ENCODE peak calls at places on chromosomes 2 and 18, in eight cellular contexts. X, R, L, W, V, Z, B and M are unnamed samples.

GRCh38 chr2:205705511-205706397 is 23.5 kb downstream of the NRP2 start:
- DNase-seq in Z (no peak), R (no peak), X (no peak), L (no peak), W (no peak), B (no peak), V (no peak), M (no peak)

GRCh38 chr2:42853571-42854206 is 61.3 kb upstream of the HAAO start:
- DNase-seq in R (no peak), L (no peak), X (no peak), V (no peak), Z (no peak), W (no peak), B (no peak), M (no peak)

GRCh38 chr2:222604749-222605515 is 51.0 kb downstream of the FARSB start:
- DNase-seq in L (no peak), W (no peak), Z (no peak), B (no peak), V (no peak), R (no peak), X (no peak), M (no peak)

GRCh38 chr18:73785276-73785675 is 362.4 kb downstream of the FBXO15 start:
- DNase-seq in R (no peak), B (no peak), W (no peak), X (no peak), L (no peak), Z (no peak), V (no peak), M (no peak)

GRCh38 chr2:12884713-12885282 is 168.1 kb downstream of the TRIB2 start:
- DNase-seq in V (peak; percentile 5), Z (no peak), R (no peak), X (no peak), W (peak; percentile 55), B (peak; percentile 59), L (peak; percentile 79), M (peak; percentile 38)

GRCh38 chr18:25351773-25352628 is at the start of gene ZNF521:
- DNase-seq in L (peak; percentile 93), Z (peak; percentile 72), X (peak; percentile 72), V (peak; percentile 33), B (peak; percentile 93), R (peak; percentile 77), W (peak; percentile 90), M (peak; percentile 76)

GRCh38 chr2:118123561-118124232 is 35.4 kb downstream of the INSIG2 start:
- DNase-seq in R (no peak), V (peak; percentile 76), L (no peak), Z (no peak), W (no peak), X (no peak), B (peak; percentile 87), M (no peak)

GRCh38 chr2:237774811-237775553 is 23.6 kb upstream of the RBM44 start:
- DNase-seq in Z (peak; percentile 51), X (peak; percentile 74), B (peak; percentile 69), W (no peak), R (no peak), L (no peak), V (peak; percentile 71), M (peak; percentile 40)

GRCh38 chr2:201559067-201559710 is 84.1 kb downstream of the TMEM237 start:
- DNase-seq in R (no peak), Z (no peak), L (no peak), V (no peak), B (no peak), W (no peak), X (no peak), M (peak; percentile 36)

GRCh38 chr18:68960355-68960754 is 162.5 kb downstream of the CCDC102B start:
- DNase-seq in B (no peak), X (no peak), R (no peak), L (no peak), W (no peak), V (no peak), Z (no peak), M (no peak)
- TF ChIP-seq POLR2A in B (no peak), X (no peak), R (no peak), L (no peak), W (no peak), V (no peak), Z (no peak), M (no peak)

GRCh38 chr18:46039967-46040746 is 31.9 kb downstream of the PSTPIP2 start:
- DNase-seq in W (no peak), L (no peak), Z (no peak), B (peak; percentile 25), R (no peak), V (no peak), X (no peak), M (no peak)

GRCh38 chr18:46037512-46038305 is 34.4 kb downstream of the PSTPIP2 start:
- DNase-seq in W (no peak), R (no peak), V (no peak), L (no peak), X (no peak), B (no peak), Z (no peak), M (no peak)

GRCh38 chr18:46046126-46046525 is 25.9 kb downstream of the PSTPIP2 start:
- DNase-seq in B (no peak), V (no peak), L (no peak), W (no peak), R (no peak), Z (no peak), X (no peak), M (no peak)

GRCh38 chr18:46040747-46041104 is 31.3 kb downstream of the PSTPIP2 start:
- DNase-seq in V (no peak), X (no peak), R (no peak), W (no peak), B (no peak), Z (no peak), L (no peak), M (no peak)

DNA sequence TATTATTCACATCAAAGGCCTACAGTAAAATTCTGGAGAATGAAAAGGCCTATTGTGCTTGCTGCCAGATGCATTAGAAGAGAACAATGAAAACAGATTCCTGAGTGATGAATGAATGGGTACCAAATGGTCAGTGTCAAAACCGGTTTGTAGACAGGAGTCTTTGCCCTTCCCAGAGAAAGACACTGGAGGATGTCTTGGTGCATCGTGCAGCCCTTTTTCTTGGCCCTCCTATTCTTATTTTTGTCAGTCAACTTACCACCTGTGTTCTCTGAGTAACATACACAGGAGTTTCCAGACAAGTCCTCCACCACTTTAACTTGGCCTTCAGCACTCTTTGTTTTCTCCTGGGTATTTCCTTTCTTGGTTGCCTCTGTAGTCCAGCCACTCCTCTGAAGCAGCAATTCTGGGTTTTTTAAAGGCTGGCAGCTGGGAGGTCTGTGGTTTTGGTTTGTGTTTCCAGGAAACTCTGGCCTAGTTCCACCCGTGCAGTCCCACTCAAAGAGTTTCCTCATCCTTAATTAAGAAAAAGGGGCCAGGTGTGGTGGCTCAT is 29.4 kb downstream of the PSTPIP2 start:
- DNase-seq in W (no peak), V (no peak), X (no peak), Z (no peak), R (no peak), L (no peak), B (no peak), M (no peak)
- H3K27ac ChIP-seq in W (no peak overlapping the region), V (no peak overlapping the region), X (no peak overlapping the region), Z (no peak overlapping the region), R (no peak overlapping the region), L (no peak overlapping the region), B (no peak overlapping the region), M (no peak overlapping the region)

GRCh38 chr2:219452361-219453317 is 18.0 kb downstream of the SPEG start:
- DNase-seq in R (no peak), L (no peak), V (peak; percentile 44), B (no peak), X (peak; percentile 75), W (peak; percentile 72), Z (peak; percentile 53), M (no peak)

GRCh38 chr2:219449609-219450008 is 15.0 kb downstream of the SPEG start:
- DNase-seq in X (no peak), R (no peak), B (no peak), Z (no peak), V (no peak), W (peak; percentile 32), L (no peak), M (no peak)

GRCh38 chr2:219454217-219454616 is 19.6 kb downstream of the SPEG start:
- DNase-seq in L (no peak), Z (no peak), V (no peak), W (peak; percentile 6), R (no peak), B (no peak), X (no peak), M (no peak)

GRCh38 chr2:219453691-219454131 is 19.1 kb downstream of the SPEG start:
- DNase-seq in R (no peak), Z (peak; percentile 46), W (peak; percentile 68), L (no peak), B (no peak), V (no peak), X (peak; percentile 77), M (no peak)

DNA sequence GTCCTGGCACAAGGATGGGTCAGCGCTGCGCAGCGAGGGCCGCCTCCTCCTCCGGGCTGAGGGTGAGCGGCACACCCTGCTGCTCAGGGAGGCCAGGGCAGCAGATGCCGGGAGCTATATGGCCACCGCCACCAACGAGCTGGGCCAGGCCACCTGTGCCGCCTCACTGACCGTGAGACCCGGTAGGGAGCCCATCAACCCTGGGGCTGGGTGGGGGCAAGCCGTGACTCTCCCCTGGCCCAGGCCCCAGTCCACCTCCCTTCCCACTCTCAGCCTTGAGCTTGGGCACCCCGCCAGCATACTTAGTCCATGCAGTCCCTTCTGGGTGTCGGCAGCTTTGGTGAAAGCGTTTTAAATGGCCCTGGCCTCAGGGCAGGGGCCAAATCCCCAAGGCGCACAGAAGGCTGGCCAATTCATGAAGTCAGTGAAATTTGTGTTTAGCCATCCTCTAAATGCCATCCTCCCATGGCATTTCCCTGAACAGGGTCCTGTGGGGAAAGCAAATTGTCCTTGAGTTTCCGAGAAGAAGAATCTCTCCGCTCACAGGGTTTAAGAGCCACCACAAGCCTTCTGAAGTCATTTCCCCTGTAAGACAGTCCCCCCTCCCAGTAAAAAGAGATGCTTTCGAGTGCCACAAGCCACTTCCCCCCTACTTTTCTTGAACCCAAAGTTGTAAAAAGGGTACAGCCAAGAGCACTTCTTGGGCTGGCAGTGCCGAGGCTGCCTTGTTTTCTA is 17.1 kb downstream of the SPEG start:
- DNase-seq in V (no peak), L (no peak), R (no peak), Z (no peak), B (no peak), W (peak; percentile 84), X (no peak), M (peak; percentile 81)
- H3K4me1 ChIP-seq in V (peaks cover 27% of the 10 kb centered on the region), L (peaks cover 20% of the 10 kb centered on the region), R (no peaks in the 10 kb centered on the region), Z (peaks cover 5% of the 10 kb centered on the region), B (no peaks in the 10 kb centered on the region), W (peaks cover 10% of the 10 kb centered on the region), X (peaks cover 9% of the 10 kb centered on the region), M (peaks cover 11% of the 10 kb centered on the region)

GRCh38 chr2:128321421-128321775 is 2.7 kb upstream of the HS6ST1 start:
- DNase-seq in V (no peak), R (no peak), L (no peak), Z (no peak), B (no peak), X (peak; percentile 48), W (peak; percentile 61), M (peak; percentile 50)

GRCh38 chr2:128318776-128319456 is at the start of gene HS6ST1:
- DNase-seq in R (peak; percentile 81), B (peak; percentile 73), L (no peak), W (peak; percentile 93), X (peak; percentile 81), V (peak; percentile 76), Z (peak; percentile 86), M (peak; percentile 88)

GRCh38 chr2:128319457-128319772 is 747 bp upstream of the HS6ST1 start:
- DNase-seq in V (no peak), R (no peak), Z (no peak), B (no peak), L (no peak), W (no peak), X (no peak), M (no peak)

GRCh38 chr2:128320609-128321420 is 2.1 kb upstream of the HS6ST1 start:
- DNase-seq in L (no peak), R (no peak), W (peak; percentile 53), B (no peak), X (peak; percentile 49), Z (no peak), V (no peak), M (no peak)

GRCh38 chr2:128319773-128320608 is 1.3 kb upstream of the HS6ST1 start:
- DNase-seq in V (no peak), L (no peak), B (no peak), R (no peak), W (peak; percentile 51), X (no peak), Z (no peak), M (no peak)
- TF ChIP-seq POLR2A in V (no peak), L (no peak), B (no peak), R (no peak), W (no peak), X (no peak), Z (no peak), M (no peak)